ENCODE peak calls at places on chromosomes 2 and 18, in eight cellular contexts. One of them, this sample, is unnamed.

GRCh38 chr2:160458718-160459453 is 34.7 kb downstream of the RBMS1 start:
- DNase-seq in heart right ventricle: no peak
- DNase-seq in cardiac muscle cell: no peak
- DNase-seq in lower lobe of right lung: no peak
- DNase-seq in neural progenitor cell: no peak
- DNase-seq in AG04450: no peak
- DNase-seq in WERI-Rb-1: no peak
- DNase-seq in fibroblast of the aortic adventitia: no peak
- DNase-seq in this sample: no peak

GRCh38 chr2:10995366-10995970 is 83.7 kb downstream of the KCNF1 start:
- DNase-seq in heart right ventricle: no peak
- DNase-seq in cardiac muscle cell: no peak
- DNase-seq in lower lobe of right lung: no peak
- DNase-seq in neural progenitor cell: no peak
- DNase-seq in AG04450: no peak
- DNase-seq in WERI-Rb-1: no peak
- DNase-seq in fibroblast of the aortic adventitia: no peak
- DNase-seq in this sample: no peak

GRCh38 chr2:218832520-218832919 is 917 bp upstream of the PRKAG3 start:
- DNase-seq in heart right ventricle: peak; percentile 49
- DNase-seq in cardiac muscle cell: no peak
- DNase-seq in lower lobe of right lung: peak; percentile 36
- DNase-seq in neural progenitor cell: no peak
- DNase-seq in AG04450: no peak
- DNase-seq in WERI-Rb-1: no peak
- DNase-seq in fibroblast of the aortic adventitia: peak; percentile 67
- DNase-seq in this sample: no peak

GRCh38 chr2:132582360-132582759 is 87.6 kb downstream of the LYPD1 start:
- DNase-seq in heart right ventricle: no peak
- DNase-seq in cardiac muscle cell: no peak
- DNase-seq in lower lobe of right lung: no peak
- DNase-seq in neural progenitor cell: no peak
- DNase-seq in AG04450: peak; percentile 29
- DNase-seq in WERI-Rb-1: no peak
- DNase-seq in fibroblast of the aortic adventitia: peak; percentile 16
- DNase-seq in this sample: no peak

GRCh38 chr18:33051397-33051796 is 278.6 kb upstream of the KLHL14 start:
- DNase-seq in heart right ventricle: no peak
- DNase-seq in cardiac muscle cell: peak; percentile 1
- DNase-seq in lower lobe of right lung: no peak
- DNase-seq in neural progenitor cell: no peak
- DNase-seq in AG04450: no peak
- DNase-seq in WERI-Rb-1: no peak
- DNase-seq in fibroblast of the aortic adventitia: no peak
- DNase-seq in this sample: no peak

GRCh38 chr2:138780451-138780880 is 276 bp upstream of the NXPH2 start:
- DNase-seq in heart right ventricle: no peak
- DNase-seq in cardiac muscle cell: peak; percentile 35
- DNase-seq in lower lobe of right lung: no peak
- DNase-seq in neural progenitor cell: peak; percentile 50
- DNase-seq in AG04450: no peak
- DNase-seq in WERI-Rb-1: no peak
- DNase-seq in fibroblast of the aortic adventitia: no peak
- DNase-seq in this sample: no peak

GRCh38 chr2:179049203-179049545 is 763 bp downstream of the CCDC141 start:
- DNase-seq in heart right ventricle: no peak
- DNase-seq in cardiac muscle cell: peak; percentile 55
- DNase-seq in lower lobe of right lung: no peak
- DNase-seq in neural progenitor cell: no peak
- DNase-seq in AG04450: no peak
- DNase-seq in WERI-Rb-1: no peak
- DNase-seq in fibroblast of the aortic adventitia: no peak
- DNase-seq in this sample: no peak

GRCh38 chr2:142989276-142990204 is 112.1 kb downstream of the KYNU start:
- DNase-seq in heart right ventricle: no peak
- DNase-seq in cardiac muscle cell: peak; percentile 57
- DNase-seq in lower lobe of right lung: no peak
- DNase-seq in neural progenitor cell: peak; percentile 39
- DNase-seq in AG04450: no peak
- DNase-seq in WERI-Rb-1: no peak
- DNase-seq in fibroblast of the aortic adventitia: peak; percentile 68
- DNase-seq in this sample: no peak

GRCh38 chr2:32993140-32993539 is 46.4 kb downstream of the LTBP1 start:
- DNase-seq in heart right ventricle: no peak
- DNase-seq in cardiac muscle cell: no peak
- DNase-seq in lower lobe of right lung: no peak
- DNase-seq in neural progenitor cell: no peak
- DNase-seq in AG04450: no peak
- DNase-seq in WERI-Rb-1: no peak
- DNase-seq in fibroblast of the aortic adventitia: no peak
- DNase-seq in this sample: no peak

GRCh38 chr18:67243799-67244587 is 272.5 kb downstream of the DSEL start:
- DNase-seq in heart right ventricle: no peak
- DNase-seq in cardiac muscle cell: no peak
- DNase-seq in lower lobe of right lung: no peak
- DNase-seq in neural progenitor cell: no peak
- DNase-seq in AG04450: no peak
- DNase-seq in WERI-Rb-1: no peak
- DNase-seq in fibroblast of the aortic adventitia: peak; percentile 43
- DNase-seq in this sample: no peak
- H3K4me3 ChIP-seq in heart right ventricle: peak overlapping the region; percentile 16
- H3K4me3 ChIP-seq in cardiac muscle cell: no peak overlapping the region
- H3K4me3 ChIP-seq in lower lobe of right lung: peak overlapping the region; percentile 17
- H3K4me3 ChIP-seq in neural progenitor cell: no peak overlapping the region
- H3K4me3 ChIP-seq in AG04450: peak overlapping the region; percentile 33
- H3K4me3 ChIP-seq in WERI-Rb-1: no peak overlapping the region
- H3K4me3 ChIP-seq in fibroblast of the aortic adventitia: peak overlapping the region; percentile 49
- H3K4me3 ChIP-seq in this sample: no peak overlapping the region

DNA sequence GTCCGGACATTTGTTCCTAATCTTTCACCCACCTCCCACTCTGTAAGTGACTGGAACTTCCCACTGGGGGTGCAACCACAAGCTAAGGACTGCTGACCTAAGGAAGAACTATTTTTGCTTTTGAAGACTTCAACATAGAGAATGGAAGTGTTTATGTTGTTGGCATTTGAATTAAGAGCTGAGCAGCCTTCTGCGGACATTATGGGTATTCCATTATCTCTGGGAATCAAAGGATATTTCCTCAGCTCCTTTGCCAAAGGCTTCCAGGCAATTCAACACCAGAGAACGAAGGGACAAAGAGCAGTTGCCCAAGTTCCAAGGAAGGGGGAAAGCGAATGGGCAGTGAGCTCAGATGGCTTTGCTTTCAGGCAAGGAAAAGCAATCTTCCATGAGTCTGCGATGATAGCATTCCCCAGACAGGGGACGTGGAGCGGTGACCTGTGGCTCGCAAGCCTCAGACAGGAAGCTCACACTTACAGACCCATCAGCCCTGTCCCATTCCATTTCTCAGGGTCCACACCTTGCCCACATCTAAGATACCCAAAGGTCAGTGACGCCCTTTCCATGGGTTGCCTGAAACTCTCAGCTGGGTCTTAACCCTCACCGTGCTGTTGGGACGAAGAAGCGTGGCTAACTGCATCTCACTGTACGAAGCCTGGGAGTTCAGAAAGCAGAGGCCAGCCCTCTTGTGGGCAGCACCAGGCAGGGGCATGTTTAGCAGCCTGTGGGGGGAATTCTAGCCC is 116.8 kb downstream of the COPS8 start:
- DNase-seq in heart right ventricle: no peak
- DNase-seq in cardiac muscle cell: no peak
- DNase-seq in lower lobe of right lung: no peak
- DNase-seq in neural progenitor cell: no peak
- DNase-seq in AG04450: no peak
- DNase-seq in WERI-Rb-1: no peak
- DNase-seq in fibroblast of the aortic adventitia: no peak
- DNase-seq in this sample: no peak
- TF ChIP-seq CTCF in heart right ventricle: no peak
- TF ChIP-seq CTCF in cardiac muscle cell: no peak
- TF ChIP-seq CTCF in lower lobe of right lung: no peak
- TF ChIP-seq CTCF in neural progenitor cell: no peak
- TF ChIP-seq CTCF in AG04450: no peak
- TF ChIP-seq CTCF in WERI-Rb-1: no peak
- TF ChIP-seq CTCF in fibroblast of the aortic adventitia: no peak
- TF ChIP-seq CTCF in this sample: no peak

GRCh38 chr2:231038483-231039293 is 1.4 kb downstream of the C2orf72 start:
- DNase-seq in heart right ventricle: no peak
- DNase-seq in cardiac muscle cell: no peak
- DNase-seq in lower lobe of right lung: no peak
- DNase-seq in neural progenitor cell: peak; percentile 28
- DNase-seq in AG04450: no peak
- DNase-seq in WERI-Rb-1: no peak
- DNase-seq in fibroblast of the aortic adventitia: no peak
- DNase-seq in this sample: no peak

GRCh38 chr2:231037202-231037730 is at the start of gene C2orf72:
- DNase-seq in heart right ventricle: no peak
- DNase-seq in cardiac muscle cell: peak; percentile 60
- DNase-seq in lower lobe of right lung: no peak
- DNase-seq in neural progenitor cell: peak; percentile 64
- DNase-seq in AG04450: no peak
- DNase-seq in WERI-Rb-1: peak; percentile 42
- DNase-seq in fibroblast of the aortic adventitia: no peak
- DNase-seq in this sample: no peak

GRCh38 chr2:231039294-231039664 is 2.0 kb downstream of the C2orf72 start:
- DNase-seq in heart right ventricle: no peak
- DNase-seq in cardiac muscle cell: no peak
- DNase-seq in lower lobe of right lung: no peak
- DNase-seq in neural progenitor cell: no peak
- DNase-seq in AG04450: no peak
- DNase-seq in WERI-Rb-1: no peak
- DNase-seq in fibroblast of the aortic adventitia: no peak
- DNase-seq in this sample: no peak

GRCh38 chr2:231036578-231037106 is 681 bp upstream of the C2orf72 start:
- DNase-seq in heart right ventricle: no peak
- DNase-seq in cardiac muscle cell: no peak
- DNase-seq in lower lobe of right lung: no peak
- DNase-seq in neural progenitor cell: no peak
- DNase-seq in AG04450: no peak
- DNase-seq in WERI-Rb-1: no peak
- DNase-seq in fibroblast of the aortic adventitia: no peak
- DNase-seq in this sample: no peak

GRCh38 chr2:231037731-231038482 is 584 bp downstream of the C2orf72 start:
- DNase-seq in heart right ventricle: no peak
- DNase-seq in cardiac muscle cell: peak; percentile 54
- DNase-seq in lower lobe of right lung: no peak
- DNase-seq in neural progenitor cell: peak; percentile 77
- DNase-seq in AG04450: no peak
- DNase-seq in WERI-Rb-1: peak; percentile 47
- DNase-seq in fibroblast of the aortic adventitia: no peak
- DNase-seq in this sample: no peak
- H3K4me3 ChIP-seq in heart right ventricle: no peak overlapping the region
- H3K4me3 ChIP-seq in cardiac muscle cell: peak overlapping the region; percentile 37
- H3K4me3 ChIP-seq in lower lobe of right lung: peak overlapping the region; percentile 31
- H3K4me3 ChIP-seq in neural progenitor cell: peak overlapping the region; percentile 59
- H3K4me3 ChIP-seq in AG04450: no peak overlapping the region
- H3K4me3 ChIP-seq in WERI-Rb-1: peak overlapping the region; percentile 69
- H3K4me3 ChIP-seq in fibroblast of the aortic adventitia: peak overlapping the region; percentile 17
- H3K4me3 ChIP-seq in this sample: no peak overlapping the region

DNA sequence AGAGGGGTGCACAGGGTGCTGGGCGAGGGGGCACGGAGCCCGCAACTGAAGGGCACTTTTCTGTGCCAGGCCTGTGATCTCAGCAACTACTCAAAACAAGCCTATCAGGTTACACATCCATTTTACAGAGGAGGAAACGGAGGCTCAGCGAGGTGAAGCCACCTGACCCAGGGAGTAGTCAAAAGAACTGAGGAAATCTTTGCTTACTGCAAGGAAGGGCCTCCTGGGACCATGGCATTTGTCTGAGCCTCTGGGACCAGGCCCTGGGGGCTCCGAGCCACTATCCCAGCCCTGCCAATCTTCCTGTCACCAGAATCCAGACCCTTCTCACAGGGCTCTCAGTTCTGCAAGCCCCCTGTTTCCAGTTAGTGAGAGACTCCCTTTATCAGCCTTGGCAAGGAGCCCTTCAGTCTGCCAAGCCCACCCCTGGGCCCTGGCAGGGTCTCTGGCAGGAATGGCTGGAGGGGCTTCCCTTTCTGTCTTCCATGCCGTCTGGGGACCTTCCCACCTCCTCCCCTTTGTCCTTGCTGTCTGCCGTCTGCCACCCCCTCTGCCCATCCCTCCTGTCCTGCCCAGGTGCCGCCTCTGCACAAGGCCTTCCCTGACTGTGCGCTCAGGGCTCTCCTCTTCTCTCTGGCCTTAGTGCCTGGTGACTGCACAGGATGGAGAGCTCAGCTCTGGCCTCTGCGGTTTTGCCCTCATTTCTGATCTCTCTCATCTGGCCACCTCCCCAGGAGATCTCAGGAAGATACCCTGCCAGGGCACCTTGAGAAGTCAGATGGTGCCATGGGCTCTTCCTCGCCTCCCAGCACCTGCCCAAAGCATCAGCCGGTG is 194.7 kb upstream of the GLI2 start:
- DNase-seq in heart right ventricle: no peak
- DNase-seq in cardiac muscle cell: no peak
- DNase-seq in lower lobe of right lung: no peak
- DNase-seq in neural progenitor cell: no peak
- DNase-seq in AG04450: no peak
- DNase-seq in WERI-Rb-1: no peak
- DNase-seq in fibroblast of the aortic adventitia: no peak
- DNase-seq in this sample: no peak
- TF ChIP-seq CTCF in heart right ventricle: no peak
- TF ChIP-seq CTCF in cardiac muscle cell: no peak
- TF ChIP-seq CTCF in lower lobe of right lung: no peak
- TF ChIP-seq CTCF in neural progenitor cell: no peak
- TF ChIP-seq CTCF in AG04450: no peak
- TF ChIP-seq CTCF in WERI-Rb-1: no peak
- TF ChIP-seq CTCF in fibroblast of the aortic adventitia: no peak
- TF ChIP-seq CTCF in this sample: no peak